ENCODE peak calls at places on chromosomes 13 and 19, in four cellular contexts. B is K562, L is SK-N-SH, X is HepG2. Z is an unnamed sample.

GRCh38 chr13:78875792-78876580 is 217.0 kb upstream of the OBI1 start:
- DNase-seq in B (no peak), L (no peak), X (no peak), Z (peak)

GRCh38 chr19:34506026-34506370 is 24.4 kb downstream of the WTIP start:
- DNase-seq in B (no peak), L (no peak), X (no peak), Z (no peak)

GRCh38 chr13:95497307-95497943 is 55.1 kb upstream of the CLDN10 start:
- DNase-seq in B (no peak), L (peak), X (no peak), Z (no peak)

GRCh38 chr19:10135551-10136334 is 16.0 kb upstream of the EIF3G start:
- DNase-seq in B (no peak), L (no peak), X (no peak), Z (no peak)

GRCh38 chr19:10069046-10069445 is 17.1 kb upstream of the SHFL start:
- DNase-seq in B (no peak), L (no peak), X (no peak), Z (no peak)

GRCh38 chr19:30719991-30720329 is 347.8 kb downstream of the ZNF536 start:
- DNase-seq in B (no peak), L (peak), X (no peak), Z (no peak)

GRCh38 chr13:61774903-61775302 is 359.3 kb upstream of the PCDH20 start:
- DNase-seq in B (no peak), L (no peak), X (no peak), Z (no peak)

GRCh38 chr19:38049105-38049649 is 142.2 kb downstream of the SIPA1L3 start:
- DNase-seq in B (no peak), L (no peak), X (no peak), Z (peak)

GRCh38 chr13:112757759-112758086 is 67.9 kb downstream of the ATP11A start:
- DNase-seq in B (no peak), L (no peak), X (no peak), Z (no peak)

GRCh38 chr19:1181606-1182005 is 7.5 kb upstream of the SBNO2 start:
- DNase-seq in B (no peak), L (no peak), X (no peak), Z (no peak)

GRCh38 chr13:34914416-34914815 is 27.7 kb upstream of the NBEA start:
- DNase-seq in B (no peak), L (no peak), X (no peak), Z (no peak)

GRCh38 chr13:34911159-34911558 is 30.9 kb upstream of the NBEA start:
- DNase-seq in B (no peak), L (no peak), X (no peak), Z (no peak)

GRCh38 chr13:34913040-34913439 is 29.0 kb upstream of the NBEA start:
- DNase-seq in B (no peak), L (no peak), X (no peak), Z (peak)
- TF ChIP-seq GABPA in B (no peak), L (no peak), X (no peak), Z (no peak)

GRCh38 chr19:46717034-46717715 is at the start of gene PRKD2:
- DNase-seq in B (peak), L (peak), X (peak), Z (peak)

GRCh38 chr19:46716672-46717033 is 261 bp downstream of the PRKD2 start:
- DNase-seq in B (peak), L (no peak), X (no peak), Z (no peak)

GRCh38 chr19:46714523-46715106 is 2.3 kb downstream of the PRKD2 start:
- DNase-seq in B (no peak), L (no peak), X (no peak), Z (no peak)

GRCh38 chr19:46716013-46716671 is 772 bp downstream of the PRKD2 start:
- DNase-seq in B (peak), L (peak), X (no peak), Z (no peak)

GRCh38 chr19:46715620-46716012 is 1.3 kb downstream of the PRKD2 start:
- DNase-seq in B (no peak), L (no peak), X (no peak), Z (no peak)
- TF ChIP-seq GABPA in B (no peak), L (no peak), X (peak), Z (no peak)

DNA sequence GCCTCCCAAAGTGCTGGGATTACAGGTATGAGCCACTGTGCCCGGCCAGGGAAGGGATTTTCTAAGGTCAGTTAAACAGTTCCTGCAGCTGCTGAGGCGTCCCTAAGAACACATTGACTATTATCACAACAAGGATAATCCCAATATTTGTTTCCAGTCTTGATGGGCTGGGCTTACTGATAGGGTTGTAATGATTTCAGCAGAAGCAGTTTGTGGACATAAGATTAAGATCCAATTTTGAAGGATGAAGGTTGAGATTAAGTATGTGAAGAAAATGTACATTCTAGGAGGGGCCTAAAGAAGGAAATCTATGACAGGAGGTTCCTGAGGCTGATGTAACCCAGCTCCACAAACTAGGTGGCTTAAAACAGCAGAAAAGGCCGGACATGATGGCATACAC is 10.7 kb upstream of the CCDC124 start:
- DNase-seq in B (no peak), L (no peak), X (no peak), Z (no peak)
- TF ChIP-seq GABPA in B (no peak), L (no peak), X (no peak), Z (no peak)

GRCh38 chr13:114222461-114222968 is 12.2 kb upstream of the CDC16 start:
- DNase-seq in B (peak), L (no peak), X (peak), Z (peak)
- TF ChIP-seq GABPA in B (no peak), L (no peak), X (no peak), Z (no peak)

GRCh38 chr13:98171806-98172569 is 5.1 kb downstream of the RNF113B start:
- DNase-seq in B (no peak), L (peak), X (no peak), Z (no peak)
- TF ChIP-seq GABPA in B (no peak), L (no peak), X (no peak), Z (no peak)

GRCh38 chr13:102097708-102098107 is 304.1 kb downstream of the FGF14 start:
- DNase-seq in B (no peak), L (no peak), X (no peak), Z (no peak)
- TF ChIP-seq GABPA in B (no peak), L (no peak), X (no peak), Z (no peak)

GRCh38 chr13:48838193-48839000 is 137.3 kb upstream of the FNDC3A start:
- DNase-seq in B (no peak), L (no peak), X (no peak), Z (no peak)
- TF ChIP-seq GABPA in B (no peak), L (no peak), X (no peak), Z (no peak)

Z was measured in HL-60.